ENCODE peak calls at places on chromosomes 1 and 21, in ten cellular contexts. V, X, S, O, E, N, M, W, L and P are unnamed samples.

GRCh38 chr1:200336901-200337391 is 72.9 kb downstream of the ZNF281 start:
- DNase-seq in N (no peak), X (no peak), L (no peak), M (no peak), S (no peak), V (no peak), E (no peak), O (no peak), W (no peak), P (no peak)

GRCh38 chr1:6386371-6386949 is 7.1 kb downstream of the ACOT7 start:
- DNase-seq in N (peak), O (no peak), S (no peak), V (no peak), W (no peak), E (no peak), L (no peak), M (no peak), X (no peak), P (no peak)

GRCh38 chr1:176903474-176903873 is 261.0 kb downstream of the ASTN1 start:
- DNase-seq in W (no peak), O (no peak), L (no peak), E (no peak), S (no peak), X (no peak), M (no peak), V (no peak), N (peak), P (no peak)

GRCh38 chr1:168195199-168196135 is 16.7 kb downstream of the TIPRL start:
- DNase-seq in V (no peak), X (no peak), S (no peak), O (no peak), E (no peak), N (no peak), M (no peak), W (no peak), L (no peak), P (no peak)

GRCh38 chr1:2073382-2074230 is 23.4 kb downstream of the PRKCZ start:
- DNase-seq in O (no peak), W (no peak), N (peak), X (no peak), V (peak), S (peak), L (no peak), E (no peak), M (no peak), P (peak)

GRCh38 chr21:44892536-44893277 is 19.2 kb upstream of the PTTG1IP start:
- DNase-seq in W (peak), V (peak), N (peak), L (peak), E (peak), O (no peak), M (peak), S (no peak), X (no peak), P (peak)

GRCh38 chr1:3244539-3245315 is 175.7 kb downstream of the PRDM16 start:
- DNase-seq in N (no peak), E (no peak), S (no peak), L (no peak), W (no peak), M (no peak), V (no peak), X (no peak), O (no peak), P (no peak)

GRCh38 chr1:38037481-38037939 is 9.1 kb downstream of the POU3F1 start:
- DNase-seq in S (no peak), W (no peak), O (no peak), E (no peak), L (no peak), X (no peak), N (peak), M (no peak), V (no peak), P (peak)

GRCh38 chr1:52111492-52111891 is 30.4 kb upstream of the ZFYVE9 start:
- DNase-seq in X (no peak), V (no peak), O (no peak), N (no peak), S (no peak), W (peak), L (no peak), M (peak), E (no peak), P (no peak)

GRCh38 chr21:25638634-25639166 is 358 bp upstream of the JAM2 start:
- DNase-seq in V (no peak), S (no peak), W (no peak), N (peak), O (no peak), M (no peak), L (no peak), E (no peak), X (no peak), P (no peak)

GRCh38 chr1:119448112-119448511 is 33.2 kb downstream of the HSD3B2 start:
- DNase-seq in V (no peak), W (no peak), L (no peak), O (no peak), N (no peak), M (no peak), S (no peak), X (no peak), E (no peak), P (no peak)

GRCh38 chr1:15290382-15290781 is 43.4 kb downstream of the FHAD1 start:
- DNase-seq in V (no peak), S (peak), E (no peak), L (no peak), W (no peak), X (no peak), N (peak), O (no peak), M (no peak), P (no peak)

GRCh38 chr1:22122273-22123070 is 20.4 kb downstream of the WNT4 start:
- DNase-seq in O (no peak), L (no peak), E (no peak), X (no peak), M (no peak), V (no peak), W (no peak), N (no peak), S (no peak), P (peak)

GRCh38 chr1:56180806-56181205 is 398.6 kb downstream of the PLPP3 start:
- DNase-seq in L (no peak), W (no peak), N (peak), X (no peak), O (no peak), S (no peak), E (no peak), M (no peak), V (no peak), P (no peak)

GRCh38 chr21:40054403-40054802 is 187.2 kb downstream of the PCP4 start:
- DNase-seq in S (no peak), W (no peak), O (no peak), E (no peak), N (no peak), V (no peak), L (no peak), X (no peak), M (no peak), P (no peak)